ENCODE peak calls at places on chromosomes 12 and 14, in five cellular contexts. C is NCI-H2081; Q is KBM-7; D is PC-9; R is naive thymus-derived CD8-positive, alpha-beta T cell. X is an unnamed sample.

GRCh38 chr14:77040309-77040994 is 11.9 kb upstream of the IRF2BPL start:
- DNase-seq in C (peak), Q (peak), D (peak), R (peak), X (peak)

GRCh38 chr12:67331123-67331522 is 62.0 kb downstream of the CAND1 start:
- DNase-seq in C (no peak), Q (no peak), D (no peak), R (no peak), X (no peak)

GRCh38 chr14:35366048-35366428 is 38.5 kb downstream of the NFKBIA start:
- DNase-seq in C (no peak), Q (no peak), D (no peak), R (no peak), X (peak)

GRCh38 chr12:89889051-89889450 is 180.4 kb upstream of the ATP2B1 start:
- DNase-seq in C (no peak), Q (no peak), D (no peak), R (no peak), X (peak)

GRCh38 chr12:57893460-57894353 is 47.2 kb upstream of the CTDSP2 start:
- DNase-seq in C (peak), Q (peak), D (peak), R (no peak), X (peak)

GRCh38 chr12:125065753-125066570 is 727 bp downstream of the AACS start:
- DNase-seq in C (no peak), Q (no peak), D (no peak), R (no peak), X (no peak)

GRCh38 chr14:23573384-23573783 is 5.2 kb downstream of the JPH4 start:
- DNase-seq in C (no peak), Q (no peak), D (no peak), R (no peak), X (no peak)

GRCh38 chr12:100593490-100593889 is 20.0 kb downstream of the GAS2L3 start:
- DNase-seq in C (no peak), Q (no peak), D (no peak), R (no peak), X (peak)

GRCh38 chr12:106954462-106955376 is 988 bp upstream of the TMEM263 start:
- DNase-seq in C (no peak), Q (no peak), D (no peak), R (peak), X (peak)

GRCh38 chr12:27446436-27446835 is at the start of gene SMCO2:
- DNase-seq in C (no peak), Q (no peak), D (no peak), R (no peak), X (no peak)

GRCh38 chr12:84397279-84397678 is 515.3 kb downstream of the SLC6A15 start:
- DNase-seq in C (peak), Q (no peak), D (no peak), R (no peak), X (peak)

GRCh38 chr12:130627175-130627574 is 88.9 kb downstream of the RIMBP2 start:
- DNase-seq in C (no peak), Q (no peak), D (no peak), R (no peak), X (no peak)

GRCh38 chr14:79528843-79529405 is 682.4 kb downstream of the DIO2 start:
- DNase-seq in C (no peak), Q (no peak), D (no peak), R (no peak), X (no peak)

X was measured in EH.